ENCODE peak calls at places on chromosome 5, in ten cellular contexts. B is NCI-H187; S is naive thymus-derived CD8-positive, alpha-beta T cell; M is amygdala; V is tibial artery; E is GM12892; P is GM10248; U is GM12864; W is NCI-H1436 treated with DMSO at 0.1 percent for 48 hours; K is amniotic stem cell. O is an unnamed sample.
A peak's percentile ranks its signal among the peaks of the same experiment; 100 is the strongest.

GRCh38 chr5:84344788-84345187 is 39.9 kb downstream of the EDIL3 start:
- DNase-seq in B (no peak), S (no peak), M (no peak), V (no peak), E (no peak), P (no peak), U (no peak), W (no peak), K (no peak), O (no peak)

GRCh38 chr5:151222769-151223446 is 984 bp downstream of the CCDC69 start:
- DNase-seq in B (no peak), S (no peak), M (no peak), V (peak; percentile 80), E (peak; percentile 61), P (peak; percentile 69), U (no peak), W (no peak), K (no peak), O (no peak)

GRCh38 chr5:14627270-14627669 is 37.2 kb upstream of the OTULIN start:
- DNase-seq in B (no peak), S (no peak), M (no peak), V (no peak), E (no peak), P (no peak), U (no peak), W (no peak), K (no peak), O (no peak)

GRCh38 chr5:141513627-141514329 is 24.9 kb downstream of the PCDHGC5 start:
- DNase-seq in B (peak; percentile 45), S (no peak), M (no peak), V (peak; percentile 95), E (peak; percentile 49), P (peak; percentile 64), U (peak; percentile 82), W (no peak), K (peak; percentile 83), O (peak; percentile 86)

GRCh38 chr5:28945859-28946258 is 1907.5 kb upstream of the CDH9 start:
- DNase-seq in B (no peak), S (no peak), M (no peak), V (no peak), E (no peak), P (no peak), U (no peak), W (no peak), K (no peak), O (no peak)

GRCh38 chr5:125229556-125229955 is 483.1 kb upstream of the ZNF608 start:
- DNase-seq in B (no peak), S (no peak), M (no peak), V (no peak), E (no peak), P (no peak), U (no peak), W (no peak), K (no peak), O (no peak)

GRCh38 chr5:59666709-59667108 is 226.8 kb downstream of the PDE4D start:
- DNase-seq in B (no peak), S (no peak), M (no peak), V (no peak), E (no peak), P (no peak), U (no peak), W (no peak), K (no peak), O (no peak)

GRCh38 chr5:39995990-39996389 is 571.2 kb upstream of the DAB2 start:
- DNase-seq in B (no peak), S (no peak), M (no peak), V (no peak), E (no peak), P (no peak), U (no peak), W (no peak), K (no peak), O (no peak)

GRCh38 chr5:39448504-39449128 is 23.8 kb upstream of the DAB2 start:
- DNase-seq in B (no peak), S (no peak), M (no peak), V (no peak), E (no peak), P (no peak), U (no peak), W (no peak), K (no peak), O (no peak)

GRCh38 chr5:134249469-134250379 is 23.9 kb upstream of the PPP2CA start:
- DNase-seq in B (no peak), S (no peak), M (no peak), V (no peak), E (no peak), P (no peak), U (no peak), W (no peak), K (no peak), O (no peak)

GRCh38 chr5:178389796-178390195 is 157.2 kb upstream of the PHYKPL start:
- DNase-seq in B (no peak), S (no peak), M (no peak), V (no peak), E (no peak), P (no peak), U (no peak), W (no peak), K (no peak), O (no peak)

GRCh38 chr5:62271870-62272269 is 34.1 kb upstream of the KIF2A start:
- DNase-seq in B (no peak), S (no peak), M (no peak), V (no peak), E (no peak), P (no peak), U (no peak), W (no peak), K (no peak), O (no peak)

GRCh38 chr5:1188464-1188863 is 12.9 kb upstream of the SLC6A19 start:
- DNase-seq in B (no peak), S (no peak), M (no peak), V (no peak), E (no peak), P (no peak), U (no peak), W (no peak), K (no peak), O (no peak)

GRCh38 chr5:115471674-115472073 is 72.9 kb downstream of the FEM1C start:
- DNase-seq in B (no peak), S (no peak), M (no peak), V (no peak), E (no peak), P (no peak), U (no peak), W (no peak), K (no peak), O (no peak)

GRCh38 chr5:113163328-113163727 is 186.7 kb downstream of the DCP2 start:
- DNase-seq in B (no peak), S (no peak), M (no peak), V (no peak), E (no peak), P (no peak), U (no peak), W (no peak), K (no peak), O (no peak)

GRCh38 chr5:35938518-35939227 is at the start of gene CAPSL:
- DNase-seq in B (no peak), S (no peak), M (no peak), V (no peak), E (no peak), P (no peak), U (no peak), W (no peak), K (no peak), O (no peak)

GRCh38 chr5:67335391-67335790 is 138.8 kb upstream of the CD180 start:
- DNase-seq in B (no peak), S (no peak), M (no peak), V (no peak), E (no peak), P (no peak), U (no peak), W (no peak), K (no peak), O (no peak)

GRCh38 chr5:175590471-175590881 is 67.4 kb upstream of the HRH2 start:
- DNase-seq in B (no peak), S (no peak), M (no peak), V (no peak), E (no peak), P (no peak), U (no peak), W (no peak), K (no peak), O (no peak)

GRCh38 chr5:73299665-73300435 is 126.9 kb downstream of the TMEM174 start:
- DNase-seq in B (no peak), S (no peak), M (no peak), V (no peak), E (no peak), P (no peak), U (no peak), W (no peak), K (no peak), O (no peak)

GRCh38 chr5:172115541-172115982 is 72.5 kb downstream of the STK10 start:
- DNase-seq in B (no peak), S (no peak), M (no peak), V (no peak), E (no peak), P (no peak), U (no peak), W (no peak), K (no peak), O (no peak)

GRCh38 chr5:95262933-95263660 is 21.8 kb downstream of the MCTP1 start:
- DNase-seq in B (no peak), S (no peak), M (no peak), V (no peak), E (no peak), P (no peak), U (no peak), W (no peak), K (no peak), O (no peak)

GRCh38 chr5:179534431-179534830 is 15.9 kb upstream of the RUFY1 start:
- DNase-seq in B (no peak), S (no peak), M (no peak), V (no peak), E (no peak), P (peak; percentile 48), U (no peak), W (no peak), K (no peak), O (no peak)

GRCh38 chr5:149323235-149324205 is 21.8 kb upstream of the GRPEL2 start:
- DNase-seq in B (no peak), S (no peak), M (no peak), V (no peak), E (no peak), P (no peak), U (no peak), W (no peak), K (no peak), O (no peak)

GRCh38 chr5:9617191-9617590 is 13.0 kb downstream of the TAS2R1 start:
- DNase-seq in B (no peak), S (no peak), M (no peak), V (no peak), E (no peak), P (no peak), U (no peak), W (no peak), K (no peak), O (no peak)

GRCh38 chr5:109143001-109143400 is 266.8 kb downstream of the PJA2 start:
- DNase-seq in B (no peak), S (no peak), M (no peak), V (no peak), E (no peak), P (no peak), U (no peak), W (no peak), K (no peak), O (no peak)

GRCh38 chr5:147391781-147392180 is 118.1 kb downstream of the DPYSL3 start:
- DNase-seq in B (no peak), S (no peak), M (no peak), V (peak; percentile 77), E (no peak), P (no peak), U (peak; percentile 10), W (no peak), K (no peak), O (peak; percentile 71)

GRCh38 chr5:136522217-136522956 is 157.0 kb upstream of the TRPC7 start:
- DNase-seq in B (no peak), S (no peak), M (no peak), V (no peak), E (no peak), P (no peak), U (no peak), W (no peak), K (no peak), O (no peak)

GRCh38 chr5:107496466-107496865 is 174.3 kb downstream of the EFNA5 start:
- DNase-seq in B (no peak), S (no peak), M (no peak), V (no peak), E (no peak), P (no peak), U (no peak), W (no peak), K (no peak), O (no peak)

O was measured in SJSA1.